ENCODE peak calls at places on chromosomes 2 and 18, in four cellular contexts. G is neuronal stem cell, L is GM23248, N is cardiac muscle cell. T is an unnamed sample.
A peak's percentile ranks its signal among the peaks of the same experiment; 100 is the strongest.

GRCh38 chr18:22194151-22194598 is 24.8 kb downstream of the GATA6 start:
- DNase-seq in L (no peak), G (no peak), N (peak; percentile 92), T (no peak)

GRCh38 chr2:195238366-195238765 is 418.7 kb upstream of the SLC39A10 start:
- DNase-seq in G (no peak), N (no peak), L (no peak), T (no peak)

GRCh38 chr2:47664817-47665216 is 118.1 kb upstream of the MSH6 start:
- DNase-seq in G (no peak), L (no peak), N (peak; percentile 10), T (no peak)

GRCh38 chr18:48875314-48875941 is 75.3 kb downstream of the SMAD7 start:
- DNase-seq in G (no peak), L (no peak), N (no peak), T (no peak)

GRCh38 chr18:79598046-79598884 is 81.3 kb upstream of the CTDP1 start:
- DNase-seq in N (no peak), L (no peak), G (no peak), T (no peak)

GRCh38 chr2:69163109-69163508 is 150.1 kb downstream of the ANTXR1 start:
- DNase-seq in L (peak; percentile 93), G (no peak), N (peak; percentile 94), T (peak; percentile 97)

GRCh38 chr18:48629730-48630324 is 91.0 kb downstream of the CTIF start:
- DNase-seq in G (no peak), L (peak; percentile 98), N (peak; percentile 94), T (peak; percentile 90)

GRCh38 chr2:232525796-232526195 is at the start of gene CHRND:
- DNase-seq in L (peak; percentile 40), G (no peak), N (peak; percentile 30), T (no peak)

GRCh38 chr2:197777823-197778407 is 7.2 kb downstream of the BOLL start:
- DNase-seq in G (peak; percentile 27), L (peak; percentile 40), N (peak; percentile 61), T (peak; percentile 52)

GRCh38 chr2:74436111-74436803 is 5.5 kb downstream of the RTKN start:
- DNase-seq in L (no peak), N (no peak), G (no peak), T (no peak)

GRCh38 chr18:5787936-5788335 is 107.4 kb downstream of the TMEM200C start:
- DNase-seq in L (no peak), G (no peak), N (no peak), T (no peak)

GRCh38 chr2:28751956-28752607 is 452 bp downstream of the PPP1CB start:
- DNase-seq in L (peak; percentile 62), N (peak; percentile 14), G (no peak), T (no peak)

GRCh38 chr18:35417223-35417622 is 40.1 kb upstream of the ZNF396 start:
- DNase-seq in N (no peak), G (no peak), L (no peak), T (no peak)

GRCh38 chr2:121888189-121888557 is 132.7 kb downstream of the TSN start:
- DNase-seq in L (no peak), N (peak; percentile 8), G (no peak), T (no peak)

GRCh38 chr18:6219116-6219717 is 195.5 kb downstream of the L3MBTL4 start:
- DNase-seq in L (peak; percentile 72), G (peak; percentile 68), N (peak; percentile 62), T (peak; percentile 42)

GRCh38 chr2:88765154-88765948 is 73.9 kb downstream of the RPIA start:
- DNase-seq in G (peak; percentile 30), L (peak; percentile 61), N (peak; percentile 30), T (no peak)

GRCh38 chr2:215034154-215034553 is 104.3 kb downstream of the ABCA12 start:
- DNase-seq in N (peak; percentile 1), G (no peak), L (no peak), T (no peak)

GRCh38 chr18:59885579-59886163 is 14.1 kb upstream of the PMAIP1 start:
- DNase-seq in N (peak; percentile 80), L (peak; percentile 87), G (no peak), T (peak; percentile 89)

GRCh38 chr2:66840321-66841014 is 405.5 kb downstream of the MEIS1 start:
- DNase-seq in N (peak; percentile 84), G (no peak), L (peak; percentile 83), T (no peak)

GRCh38 chr2:8162602-8163001 is 519.3 kb upstream of the ID2 start:
- DNase-seq in N (no peak), L (no peak), G (no peak), T (peak; percentile 87)

GRCh38 chr2:134795765-134796164 is 42.7 kb upstream of the ACMSD start:
- DNase-seq in L (no peak), N (no peak), G (no peak), T (no peak)

GRCh38 chr2:160940699-160941098 is 219.5 kb upstream of the TANK start:
- DNase-seq in L (peak; percentile 36), N (no peak), G (no peak), T (no peak)

GRCh38 chr2:192004188-192004963 is 157.5 kb upstream of the CAVIN2 start:
- DNase-seq in G (no peak), N (no peak), L (peak; percentile 14), T (no peak)

GRCh38 chr2:1744446-1745170 is at the start of gene PXDN:
- DNase-seq in G (peak; percentile 58), L (peak; percentile 86), N (peak; percentile 80), T (peak; percentile 78)

GRCh38 chr18:25234363-25234639 is 117.7 kb downstream of the ZNF521 start:
- DNase-seq in N (no peak), L (no peak), G (no peak), T (no peak)
- H3K4me3 ChIP-seq in N (no peak overlapping the region), L (peak overlapping the region; percentile 47), G (no peak overlapping the region), T (peak overlapping the region; percentile 69)

GRCh38 chr2:227783404-227784138 is 30.1 kb upstream of the CCL20 start:
- DNase-seq in G (no peak), N (no peak), L (no peak), T (no peak)
- H3K4me3 ChIP-seq in G (no peak overlapping the region), N (no peak overlapping the region), L (no peak overlapping the region), T (no peak overlapping the region)

DNA sequence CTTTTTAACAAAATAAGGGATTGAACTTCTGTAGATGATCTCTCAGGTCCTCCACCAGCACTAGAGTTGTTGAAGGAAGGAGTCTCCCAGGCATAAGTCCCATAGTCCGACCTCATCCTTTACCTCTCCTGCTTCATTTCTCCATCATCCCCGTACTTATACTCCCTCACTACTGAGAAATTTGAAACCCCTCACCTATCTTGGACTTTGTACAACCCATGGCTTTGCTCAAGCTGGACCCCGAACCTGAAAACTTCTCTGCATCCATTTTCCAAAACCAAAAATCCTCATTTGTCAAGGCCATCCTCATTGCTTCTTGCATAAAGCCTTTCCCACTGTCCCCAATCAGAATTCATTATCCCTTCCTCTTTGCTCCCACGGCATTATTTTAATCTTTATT is 482 bp upstream of the NHEJ1 start:
- DNase-seq in G (no peak), N (no peak), L (no peak), T (no peak)
- H3K4me3 ChIP-seq in G (peak overlapping the region; percentile 66), N (no peak overlapping the region), L (peak overlapping the region; percentile 72), T (peak overlapping the region; percentile 82)

DNA sequence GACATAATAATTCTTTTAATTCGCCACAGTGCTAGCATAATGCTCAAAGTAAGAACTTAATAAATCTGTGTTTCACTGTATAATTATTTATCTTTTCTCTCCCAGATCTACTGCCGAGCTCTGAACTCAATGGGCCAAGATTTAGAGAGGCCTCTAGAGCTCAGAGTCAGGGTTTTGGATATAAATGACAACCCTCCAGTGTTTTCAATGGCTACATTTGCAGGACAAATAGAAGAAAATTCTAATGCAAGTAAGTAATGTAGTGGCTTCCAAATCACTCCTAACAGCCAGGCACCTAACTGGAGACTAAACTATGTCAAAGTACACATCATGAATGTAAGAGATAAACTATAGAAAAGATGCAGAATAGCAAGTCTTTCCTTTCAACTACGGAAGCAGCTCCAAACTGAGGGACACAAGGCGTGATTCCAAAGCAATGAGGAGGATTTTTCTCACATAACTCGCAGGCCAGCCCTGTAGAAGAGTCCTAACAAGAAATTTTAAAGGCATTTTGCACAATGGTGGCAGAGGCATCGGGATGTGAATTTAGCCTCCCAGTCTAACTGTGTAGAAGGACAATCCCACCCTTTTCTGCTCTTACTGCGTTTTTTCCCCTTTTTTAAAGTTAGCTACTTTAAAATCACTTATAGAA is 12.0 kb downstream of the DSG1 start:
- DNase-seq in L (no peak), G (no peak), N (no peak), T (no peak)
- H3K4me3 ChIP-seq in L (no peak overlapping the region), G (no peak overlapping the region), N (no peak overlapping the region), T (no peak overlapping the region)

GRCh38 chr2:207334631-207335371 is 169.1 kb upstream of the KLF7 start:
- DNase-seq in N (peak; percentile 98), G (peak; percentile 71), L (peak; percentile 98), T (peak; percentile 99)
- H3K4me3 ChIP-seq in N (no peak overlapping the region), G (peak overlapping the region; percentile 31), L (peak overlapping the region; percentile 68), T (peak overlapping the region; percentile 67)